ENCODE peak calls at places on chromosomes 5 and 9, in ten cellular contexts. One of them, this sample, is unnamed.

GRCh38 chr5:80755634-80756033 is 100.9 kb upstream of the DHFR start:
- DNase-seq in CD8-positive, alpha-beta T cell: no peak
- DNase-seq in HCT116: no peak
- DNase-seq in right cardiac atrium: no peak
- DNase-seq in tibial nerve: no peak
- DNase-seq in heart left ventricle: no peak
- DNase-seq in CD4-positive, CD25-positive, alpha-beta regulatory T cell: peak; percentile 91
- DNase-seq in DND-41: peak; percentile 61
- DNase-seq in adrenal gland: no peak
- DNase-seq in Peyer's patch: no peak
- DNase-seq in this sample: no peak

GRCh38 chr9:8868632-8869031 is 1069.1 kb upstream of the DMAC1 start:
- DNase-seq in CD8-positive, alpha-beta T cell: no peak
- DNase-seq in HCT116: no peak
- DNase-seq in right cardiac atrium: no peak
- DNase-seq in tibial nerve: no peak
- DNase-seq in heart left ventricle: no peak
- DNase-seq in CD4-positive, CD25-positive, alpha-beta regulatory T cell: no peak
- DNase-seq in DND-41: no peak
- DNase-seq in adrenal gland: no peak
- DNase-seq in Peyer's patch: no peak
- DNase-seq in this sample: no peak

GRCh38 chr5:149455889-149456409 is 76.9 kb upstream of the IL17B start:
- DNase-seq in CD8-positive, alpha-beta T cell: no peak
- DNase-seq in HCT116: peak; percentile 90
- DNase-seq in right cardiac atrium: peak; percentile 83
- DNase-seq in tibial nerve: no peak
- DNase-seq in heart left ventricle: peak; percentile 64
- DNase-seq in CD4-positive, CD25-positive, alpha-beta regulatory T cell: no peak
- DNase-seq in DND-41: no peak
- DNase-seq in adrenal gland: peak; percentile 88
- DNase-seq in Peyer's patch: no peak
- DNase-seq in this sample: no peak

GRCh38 chr9:110975969-110976368 is 62.3 kb downstream of the LPAR1 start:
- DNase-seq in CD8-positive, alpha-beta T cell: no peak
- DNase-seq in HCT116: no peak
- DNase-seq in right cardiac atrium: no peak
- DNase-seq in tibial nerve: no peak
- DNase-seq in heart left ventricle: no peak
- DNase-seq in CD4-positive, CD25-positive, alpha-beta regulatory T cell: no peak
- DNase-seq in DND-41: no peak
- DNase-seq in adrenal gland: no peak
- DNase-seq in Peyer's patch: no peak
- DNase-seq in this sample: no peak

GRCh38 chr9:132942541-132943182 is 1.8 kb downstream of the TSC1 start:
- DNase-seq in CD8-positive, alpha-beta T cell: no peak
- DNase-seq in HCT116: no peak
- DNase-seq in right cardiac atrium: no peak
- DNase-seq in tibial nerve: no peak
- DNase-seq in heart left ventricle: no peak
- DNase-seq in CD4-positive, CD25-positive, alpha-beta regulatory T cell: no peak
- DNase-seq in DND-41: no peak
- DNase-seq in adrenal gland: no peak
- DNase-seq in Peyer's patch: no peak
- DNase-seq in this sample: no peak

GRCh38 chr9:125867752-125868400 is 120.7 kb downstream of the PBX3 start:
- DNase-seq in CD8-positive, alpha-beta T cell: no peak
- DNase-seq in HCT116: peak; percentile 18
- DNase-seq in right cardiac atrium: no peak
- DNase-seq in tibial nerve: no peak
- DNase-seq in heart left ventricle: no peak
- DNase-seq in CD4-positive, CD25-positive, alpha-beta regulatory T cell: no peak
- DNase-seq in DND-41: no peak
- DNase-seq in adrenal gland: peak; percentile 32
- DNase-seq in Peyer's patch: no peak
- DNase-seq in this sample: no peak

GRCh38 chr9:89095755-89096154 is 82.9 kb downstream of the SHC3 start:
- DNase-seq in CD8-positive, alpha-beta T cell: no peak
- DNase-seq in HCT116: no peak
- DNase-seq in right cardiac atrium: peak; percentile 51
- DNase-seq in tibial nerve: no peak
- DNase-seq in heart left ventricle: no peak
- DNase-seq in CD4-positive, CD25-positive, alpha-beta regulatory T cell: no peak
- DNase-seq in DND-41: no peak
- DNase-seq in adrenal gland: no peak
- DNase-seq in Peyer's patch: no peak
- DNase-seq in this sample: no peak

GRCh38 chr9:33159058-33159759 is 7.9 kb downstream of the B4GALT1 start:
- DNase-seq in CD8-positive, alpha-beta T cell: no peak
- DNase-seq in HCT116: no peak
- DNase-seq in right cardiac atrium: peak; percentile 93
- DNase-seq in tibial nerve: peak; percentile 77
- DNase-seq in heart left ventricle: peak; percentile 90
- DNase-seq in CD4-positive, CD25-positive, alpha-beta regulatory T cell: peak; percentile 56
- DNase-seq in DND-41: no peak
- DNase-seq in adrenal gland: peak; percentile 86
- DNase-seq in Peyer's patch: peak; percentile 89
- DNase-seq in this sample: no peak

GRCh38 chr9:123089790-123090189 is 56.3 kb downstream of the GPR21 start:
- DNase-seq in CD8-positive, alpha-beta T cell: no peak
- DNase-seq in HCT116: no peak
- DNase-seq in right cardiac atrium: no peak
- DNase-seq in tibial nerve: no peak
- DNase-seq in heart left ventricle: no peak
- DNase-seq in CD4-positive, CD25-positive, alpha-beta regulatory T cell: no peak
- DNase-seq in DND-41: no peak
- DNase-seq in adrenal gland: no peak
- DNase-seq in Peyer's patch: no peak
- DNase-seq in this sample: no peak

GRCh38 chr9:123093141-123093540 is 59.7 kb downstream of the GPR21 start:
- DNase-seq in CD8-positive, alpha-beta T cell: no peak
- DNase-seq in HCT116: no peak
- DNase-seq in right cardiac atrium: no peak
- DNase-seq in tibial nerve: no peak
- DNase-seq in heart left ventricle: no peak
- DNase-seq in CD4-positive, CD25-positive, alpha-beta regulatory T cell: no peak
- DNase-seq in DND-41: no peak
- DNase-seq in adrenal gland: no peak
- DNase-seq in Peyer's patch: no peak
- DNase-seq in this sample: no peak

GRCh38 chr9:123090198-123090896 is 56.9 kb downstream of the GPR21 start:
- DNase-seq in CD8-positive, alpha-beta T cell: no peak
- DNase-seq in HCT116: no peak
- DNase-seq in right cardiac atrium: no peak
- DNase-seq in tibial nerve: no peak
- DNase-seq in heart left ventricle: no peak
- DNase-seq in CD4-positive, CD25-positive, alpha-beta regulatory T cell: no peak
- DNase-seq in DND-41: no peak
- DNase-seq in adrenal gland: no peak
- DNase-seq in Peyer's patch: no peak
- DNase-seq in this sample: no peak

GRCh38 chr9:123090956-123091355 is 57.5 kb downstream of the GPR21 start:
- DNase-seq in CD8-positive, alpha-beta T cell: no peak
- DNase-seq in HCT116: no peak
- DNase-seq in right cardiac atrium: no peak
- DNase-seq in tibial nerve: no peak
- DNase-seq in heart left ventricle: no peak
- DNase-seq in CD4-positive, CD25-positive, alpha-beta regulatory T cell: no peak
- DNase-seq in DND-41: no peak
- DNase-seq in adrenal gland: no peak
- DNase-seq in Peyer's patch: no peak
- DNase-seq in this sample: no peak

DNA sequence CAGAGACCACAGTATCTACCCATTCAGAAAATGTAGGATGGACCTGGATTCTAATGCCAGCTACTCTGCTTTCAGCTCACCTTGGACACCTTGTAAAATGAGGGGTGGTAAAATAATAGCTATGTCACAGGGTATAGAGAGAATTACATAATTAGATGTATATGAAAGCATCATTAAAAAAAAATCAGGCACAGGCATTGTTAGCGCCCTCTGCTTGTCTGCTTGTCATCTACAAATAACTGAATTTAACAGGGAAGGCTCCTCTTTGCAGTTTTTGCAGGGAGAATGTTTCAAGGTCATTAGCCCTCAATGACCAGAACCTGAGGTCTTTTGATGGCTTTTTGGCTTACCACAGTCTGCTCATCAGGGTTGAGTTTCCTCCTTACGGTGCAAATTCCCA is 58.0 kb downstream of the GPR21 start:
- DNase-seq in CD8-positive, alpha-beta T cell: no peak
- DNase-seq in HCT116: no peak
- DNase-seq in right cardiac atrium: no peak
- DNase-seq in tibial nerve: no peak
- DNase-seq in heart left ventricle: no peak
- DNase-seq in CD4-positive, CD25-positive, alpha-beta regulatory T cell: no peak
- DNase-seq in DND-41: no peak
- DNase-seq in adrenal gland: no peak
- DNase-seq in Peyer's patch: no peak
- DNase-seq in this sample: no peak
- H3K27ac ChIP-seq in CD8-positive, alpha-beta T cell: no peak overlapping the region
- H3K27ac ChIP-seq in HCT116: no peak overlapping the region
- H3K27ac ChIP-seq in right cardiac atrium: no peak overlapping the region
- H3K27ac ChIP-seq in tibial nerve: no peak overlapping the region
- H3K27ac ChIP-seq in heart left ventricle: no peak overlapping the region
- H3K27ac ChIP-seq in CD4-positive, CD25-positive, alpha-beta regulatory T cell: no peak overlapping the region
- H3K27ac ChIP-seq in DND-41: no peak overlapping the region
- H3K27ac ChIP-seq in adrenal gland: no peak overlapping the region
- H3K27ac ChIP-seq in Peyer's patch: no peak overlapping the region
- H3K27ac ChIP-seq in this sample: no peak overlapping the region

GRCh38 chr9:136328622-136329041 is 1.3 kb downstream of the GPSM1 start:
- DNase-seq in CD8-positive, alpha-beta T cell: no peak
- DNase-seq in HCT116: no peak
- DNase-seq in right cardiac atrium: peak; percentile 81
- DNase-seq in tibial nerve: no peak
- DNase-seq in heart left ventricle: no peak
- DNase-seq in CD4-positive, CD25-positive, alpha-beta regulatory T cell: no peak
- DNase-seq in DND-41: no peak
- DNase-seq in adrenal gland: no peak
- DNase-seq in Peyer's patch: no peak
- DNase-seq in this sample: no peak

GRCh38 chr9:136328011-136328621 is 777 bp downstream of the GPSM1 start:
- DNase-seq in CD8-positive, alpha-beta T cell: no peak
- DNase-seq in HCT116: no peak
- DNase-seq in right cardiac atrium: peak; percentile 74
- DNase-seq in tibial nerve: no peak
- DNase-seq in heart left ventricle: no peak
- DNase-seq in CD4-positive, CD25-positive, alpha-beta regulatory T cell: no peak
- DNase-seq in DND-41: no peak
- DNase-seq in adrenal gland: peak; percentile 36
- DNase-seq in Peyer's patch: no peak
- DNase-seq in this sample: no peak

GRCh38 chr9:136329636-136330405 is 2.5 kb downstream of the GPSM1 start:
- DNase-seq in CD8-positive, alpha-beta T cell: no peak
- DNase-seq in HCT116: no peak
- DNase-seq in right cardiac atrium: peak; percentile 49
- DNase-seq in tibial nerve: no peak
- DNase-seq in heart left ventricle: no peak
- DNase-seq in CD4-positive, CD25-positive, alpha-beta regulatory T cell: no peak
- DNase-seq in DND-41: no peak
- DNase-seq in adrenal gland: no peak
- DNase-seq in Peyer's patch: no peak
- DNase-seq in this sample: no peak

GRCh38 chr9:136330406-136330990 is 3.2 kb downstream of the GPSM1 start:
- DNase-seq in CD8-positive, alpha-beta T cell: no peak
- DNase-seq in HCT116: no peak
- DNase-seq in right cardiac atrium: peak; percentile 47
- DNase-seq in tibial nerve: no peak
- DNase-seq in heart left ventricle: no peak
- DNase-seq in CD4-positive, CD25-positive, alpha-beta regulatory T cell: no peak
- DNase-seq in DND-41: no peak
- DNase-seq in adrenal gland: no peak
- DNase-seq in Peyer's patch: no peak
- DNase-seq in this sample: no peak

DNA sequence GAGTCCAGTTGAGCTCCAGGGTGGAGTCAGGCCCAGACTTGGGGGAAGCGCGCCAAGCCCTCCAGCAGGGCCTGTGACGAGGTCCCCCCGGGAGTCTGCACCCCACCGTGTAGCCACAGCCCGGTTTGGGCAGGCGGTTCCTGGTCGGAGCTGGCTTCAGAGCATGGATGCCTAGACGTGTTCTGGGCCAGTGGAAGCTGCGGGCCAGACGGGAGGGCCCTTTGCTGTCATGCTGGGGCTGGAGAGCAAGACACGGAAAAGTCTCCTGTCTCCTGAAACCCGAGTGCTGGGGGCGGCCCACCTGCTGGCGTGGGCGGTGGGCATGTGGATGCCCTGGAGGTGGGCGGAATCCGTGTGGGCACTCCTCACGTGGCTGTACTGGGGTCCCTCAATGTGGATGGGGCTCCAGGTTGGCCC is 1.9 kb downstream of the GPSM1 start:
- DNase-seq in CD8-positive, alpha-beta T cell: no peak
- DNase-seq in HCT116: no peak
- DNase-seq in right cardiac atrium: peak; percentile 80
- DNase-seq in tibial nerve: no peak
- DNase-seq in heart left ventricle: no peak
- DNase-seq in CD4-positive, CD25-positive, alpha-beta regulatory T cell: no peak
- DNase-seq in DND-41: no peak
- DNase-seq in adrenal gland: no peak
- DNase-seq in Peyer's patch: no peak
- DNase-seq in this sample: no peak
- H3K27ac ChIP-seq in CD8-positive, alpha-beta T cell: no peak overlapping the region
- H3K27ac ChIP-seq in HCT116: no peak overlapping the region
- H3K27ac ChIP-seq in right cardiac atrium: peak overlapping the region; percentile 61
- H3K27ac ChIP-seq in tibial nerve: peak overlapping the region; percentile 95
- H3K27ac ChIP-seq in heart left ventricle: peak overlapping the region; percentile 80
- H3K27ac ChIP-seq in CD4-positive, CD25-positive, alpha-beta regulatory T cell: no peak overlapping the region
- H3K27ac ChIP-seq in DND-41: no peak overlapping the region
- H3K27ac ChIP-seq in adrenal gland: no peak overlapping the region
- H3K27ac ChIP-seq in Peyer's patch: no peak overlapping the region
- H3K27ac ChIP-seq in this sample: no peak overlapping the region

DNA sequence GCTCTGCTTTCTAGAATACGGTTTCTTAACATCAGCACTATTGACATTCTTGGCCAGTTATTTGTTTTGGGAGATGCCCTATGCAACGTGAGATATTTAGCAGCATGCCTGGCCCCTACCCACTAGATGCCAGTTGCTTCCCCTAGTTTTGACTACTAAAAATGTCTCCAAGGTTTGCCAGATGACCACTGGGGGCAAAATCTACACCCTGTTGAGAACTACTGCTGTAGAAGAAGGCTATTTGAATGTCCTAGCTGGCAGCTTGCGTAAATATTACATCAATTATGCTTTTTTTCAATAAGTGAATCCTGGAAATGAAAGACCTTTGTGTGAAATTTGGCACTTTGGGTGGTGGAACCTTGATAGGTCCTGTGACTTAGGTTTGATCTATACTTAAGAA is 5.0 kb downstream of the NCBP1 start:
- DNase-seq in CD8-positive, alpha-beta T cell: no peak
- DNase-seq in HCT116: no peak
- DNase-seq in right cardiac atrium: no peak
- DNase-seq in tibial nerve: no peak
- DNase-seq in heart left ventricle: no peak
- DNase-seq in CD4-positive, CD25-positive, alpha-beta regulatory T cell: peak; percentile 10
- DNase-seq in DND-41: no peak
- DNase-seq in adrenal gland: no peak
- DNase-seq in Peyer's patch: no peak
- DNase-seq in this sample: no peak
- H3K27ac ChIP-seq in CD8-positive, alpha-beta T cell: no peak overlapping the region
- H3K27ac ChIP-seq in HCT116: no peak overlapping the region
- H3K27ac ChIP-seq in right cardiac atrium: no peak overlapping the region
- H3K27ac ChIP-seq in tibial nerve: no peak overlapping the region
- H3K27ac ChIP-seq in heart left ventricle: no peak overlapping the region
- H3K27ac ChIP-seq in CD4-positive, CD25-positive, alpha-beta regulatory T cell: no peak overlapping the region
- H3K27ac ChIP-seq in DND-41: no peak overlapping the region
- H3K27ac ChIP-seq in adrenal gland: no peak overlapping the region
- H3K27ac ChIP-seq in Peyer's patch: no peak overlapping the region
- H3K27ac ChIP-seq in this sample: peak overlapping the region; percentile 55

GRCh38 chr5:96079075-96079474 is 117.4 kb upstream of the ELL2 start:
- DNase-seq in CD8-positive, alpha-beta T cell: no peak
- DNase-seq in HCT116: peak; percentile 83
- DNase-seq in right cardiac atrium: no peak
- DNase-seq in tibial nerve: no peak
- DNase-seq in heart left ventricle: no peak
- DNase-seq in CD4-positive, CD25-positive, alpha-beta regulatory T cell: no peak
- DNase-seq in DND-41: no peak
- DNase-seq in adrenal gland: peak; percentile 17
- DNase-seq in Peyer's patch: no peak
- DNase-seq in this sample: no peak
- H3K27ac ChIP-seq in CD8-positive, alpha-beta T cell: no peak overlapping the region
- H3K27ac ChIP-seq in HCT116: no peak overlapping the region
- H3K27ac ChIP-seq in right cardiac atrium: no peak overlapping the region
- H3K27ac ChIP-seq in tibial nerve: no peak overlapping the region
- H3K27ac ChIP-seq in heart left ventricle: no peak overlapping the region
- H3K27ac ChIP-seq in CD4-positive, CD25-positive, alpha-beta regulatory T cell: no peak overlapping the region
- H3K27ac ChIP-seq in DND-41: no peak overlapping the region
- H3K27ac ChIP-seq in adrenal gland: no peak overlapping the region
- H3K27ac ChIP-seq in Peyer's patch: no peak overlapping the region
- H3K27ac ChIP-seq in this sample: no peak overlapping the region

This sample was measured in caudate nucleus.